ENCODE peak calls at places on chromosome 12, in five cellular contexts. F is NT2/D1, S is left kidney, Y is T47D, H is heart right ventricle. Q is an unnamed sample.

GRCh38 chr12:69161835-69162234 is 77.5 kb upstream of the CPSF6 start:
- DNase-seq in F (no peak), Y (no peak), H (no peak), S (peak), Q (no peak)

GRCh38 chr12:15842106-15842505 is 40.1 kb upstream of the STRAP start:
- DNase-seq in F (no peak), Y (no peak), H (no peak), S (no peak), Q (no peak)

GRCh38 chr12:52132754-52133161 is 53.3 kb downstream of the SMIM41 start:
- DNase-seq in Y (no peak), F (no peak), H (no peak), S (no peak), Q (no peak)

GRCh38 chr12:51592034-51592705 is 1.1 kb downstream of the SCN8A start:
- DNase-seq in S (peak), Y (no peak), H (no peak), F (peak), Q (peak)

GRCh38 chr12:108578813-108579212 is 16.4 kb downstream of the ISCU start:
- DNase-seq in S (no peak), H (no peak), Y (no peak), F (no peak), Q (no peak)

GRCh38 chr12:101925352-101925751 is 48.0 kb downstream of the DRAM1 start:
- DNase-seq in S (no peak), F (no peak), Y (no peak), H (peak), Q (peak)

GRCh38 chr12:31736472-31736871 is 7.7 kb upstream of the AMN1 start:
- DNase-seq in S (peak), H (no peak), F (no peak), Y (no peak), Q (no peak)

GRCh38 chr12:90015228-90015627 is 306.6 kb upstream of the ATP2B1 start:
- DNase-seq in H (no peak), Y (no peak), S (no peak), F (no peak), Q (no peak)

GRCh38 chr12:4562034-4562657 is at the start of gene DYRK4:
- DNase-seq in Y (no peak), H (peak), F (peak), S (peak), Q (peak)

GRCh38 chr12:106089935-106090334 is 48.8 kb downstream of the NUAK1 start:
- DNase-seq in Y (no peak), F (no peak), S (no peak), H (no peak), Q (no peak)

GRCh38 chr12:15584366-15585041 is 204.7 kb downstream of the EPS8 start:
- DNase-seq in Y (no peak), S (peak), F (peak), H (no peak), Q (peak)

Q was measured in mesendoderm.